ENCODE peak calls at places on chromosomes 5 and 9, in six cellular contexts. O, J, M, B, C and I are unnamed samples.

GRCh38 chr5:103624035-103624461 is 61.5 kb upstream of the NUDT12 start:
- DNase-seq in O (no peak), J (no peak), M (peak), B (peak), C (no peak), I (no peak)

GRCh38 chr5:157745041-157745456 is 1.5 kb downstream of the LSM11 start:
- DNase-seq in O (no peak), J (no peak), M (no peak), B (no peak), C (no peak), I (no peak)

GRCh38 chr9:68705636-68706578 is 867 bp downstream of the PIP5K1B start:
- DNase-seq in O (no peak), J (peak), M (peak), B (peak), C (peak), I (peak)

GRCh38 chr9:113398796-113399195 is 2.3 kb downstream of the ALAD start:
- DNase-seq in O (no peak), J (no peak), M (no peak), B (peak), C (no peak), I (no peak)

GRCh38 chr5:133330956-133331355 is 279.1 kb downstream of the HSPA4 start:
- DNase-seq in O (no peak), J (no peak), M (no peak), B (no peak), C (no peak), I (no peak)

GRCh38 chr5:547086-547924 is 23.1 kb upstream of the SLC9A3 start:
- DNase-seq in O (no peak), J (no peak), M (no peak), B (no peak), C (no peak), I (no peak)

GRCh38 chr9:6896562-6896961 is 138.8 kb downstream of the KDM4C start:
- DNase-seq in O (no peak), J (no peak), M (no peak), B (peak), C (no peak), I (no peak)

GRCh38 chr9:130701059-130702022 is 7.8 kb downstream of the EXOSC2 start:
- DNase-seq in O (peak), J (peak), M (peak), B (peak), C (peak), I (peak)

GRCh38 chr9:14294659-14295058 is 19.3 kb downstream of the NFIB start:
- DNase-seq in O (no peak), J (no peak), M (no peak), B (no peak), C (no peak), I (no peak)

GRCh38 chr5:10595678-10596309 is 31.9 kb downstream of the ANKRD33B start:
- DNase-seq in O (peak), J (no peak), M (peak), B (peak), C (peak), I (no peak)

GRCh38 chr5:90809695-90810094 is 251.1 kb downstream of the ADGRV1 start:
- DNase-seq in O (no peak), J (no peak), M (peak), B (peak), C (peak), I (no peak)

GRCh38 chr5:1061916-1062315 is 49.9 kb downstream of the SLC12A7 start:
- DNase-seq in O (no peak), J (peak), M (no peak), B (no peak), C (no peak), I (no peak)

GRCh38 chr9:33447404-33448158 is at the start of gene AQP3:
- DNase-seq in O (peak), J (peak), M (peak), B (peak), C (peak), I (peak)

GRCh38 chr5:55141945-55142690 is 17.9 kb upstream of the GPX8 start:
- DNase-seq in O (no peak), J (no peak), M (no peak), B (no peak), C (no peak), I (no peak)

GRCh38 chr5:34898258-34898895 is 16.9 kb downstream of the RAD1 start:
- DNase-seq in O (peak), J (peak), M (peak), B (peak), C (peak), I (peak)

GRCh38 chr9:99040911-99041582 is 63.9 kb upstream of the TGFBR1 start:
- DNase-seq in O (peak), J (no peak), M (peak), B (peak), C (peak), I (no peak)

GRCh38 chr5:159965031-159965837 is 43.7 kb upstream of the TTC1 start:
- DNase-seq in O (peak), J (peak), M (peak), B (peak), C (peak), I (no peak)

GRCh38 chr5:35305336-35306020 is 75.2 kb upstream of the PRLR start:
- DNase-seq in O (no peak), J (no peak), M (no peak), B (no peak), C (no peak), I (no peak)

GRCh38 chr5:80976985-80977384 is 16.8 kb downstream of the RASGRF2 start:
- DNase-seq in O (no peak), J (no peak), M (no peak), B (no peak), C (no peak), I (no peak)

GRCh38 chr5:175797521-175798038 is 73.8 kb upstream of the CPLX2 start:
- DNase-seq in O (no peak), J (no peak), M (no peak), B (no peak), C (no peak), I (no peak)

GRCh38 chr5:176642675-176643490 is 4.4 kb upstream of the TSPAN17 start:
- DNase-seq in O (no peak), J (no peak), M (no peak), B (no peak), C (no peak), I (no peak)

GRCh38 chr5:111463304-111463703 is 49.0 kb downstream of the STARD4 start:
- DNase-seq in O (no peak), J (no peak), M (no peak), B (no peak), C (no peak), I (no peak)

GRCh38 chr9:73683862-73684591 is 532.4 kb downstream of the ANXA1 start:
- DNase-seq in O (peak), J (no peak), M (peak), B (peak), C (peak), I (no peak)

GRCh38 chr5:85717203-85717563 is 900.6 kb upstream of the COX7C start:
- DNase-seq in O (no peak), J (no peak), M (no peak), B (no peak), C (no peak), I (no peak)

GRCh38 chr9:96859461-96860198 is 5.3 kb upstream of the ZNF782 start:
- DNase-seq in O (peak), J (no peak), M (peak), B (peak), C (no peak), I (no peak)

GRCh38 chr9:136808781-136809158 is 1.0 kb downstream of the RABL6 start:
- DNase-seq in O (peak), J (no peak), M (peak), B (peak), C (peak), I (no peak)

GRCh38 chr9:74035786-74036185 is 461.3 kb upstream of the RORB start:
- DNase-seq in O (no peak), J (no peak), M (no peak), B (no peak), C (no peak), I (no peak)

GRCh38 chr9:12684923-12685468 is 8.2 kb upstream of the TYRP1 start:
- DNase-seq in O (no peak), J (no peak), M (peak), B (peak), C (no peak), I (no peak)

GRCh38 chr5:9058666-9059065 is 487.2 kb downstream of the SEMA5A start:
- DNase-seq in O (no peak), J (no peak), M (no peak), B (no peak), C (no peak), I (no peak)

GRCh38 chr5:57174128-57174849 is 430 bp downstream of the GPBP1 start:
- DNase-seq in O (no peak), J (no peak), M (peak), B (peak), C (peak), I (peak)

GRCh38 chr5:54537720-54538119 is 20.2 kb downstream of the SNX18 start:
- DNase-seq in O (no peak), J (no peak), M (no peak), B (no peak), C (no peak), I (no peak)

GRCh38 chr5:116424951-116425350 is 149.7 kb downstream of the SEMA6A start:
- DNase-seq in O (no peak), J (no peak), M (no peak), B (no peak), C (no peak), I (no peak)

GRCh38 chr9:69919461-69920061 is 98.9 kb downstream of the CFAP95 start:
- DNase-seq in O (peak), J (no peak), M (peak), B (peak), C (peak), I (no peak)

GRCh38 chr9:131872006-131872405 is 132.1 kb upstream of the RAPGEF1 start:
- DNase-seq in O (no peak), J (no peak), M (no peak), B (no peak), C (peak), I (no peak)
- TF ChIP-seq CTCF in O (peak), J (no peak), M (peak), B (peak), C (peak), I (no peak)

DNA sequence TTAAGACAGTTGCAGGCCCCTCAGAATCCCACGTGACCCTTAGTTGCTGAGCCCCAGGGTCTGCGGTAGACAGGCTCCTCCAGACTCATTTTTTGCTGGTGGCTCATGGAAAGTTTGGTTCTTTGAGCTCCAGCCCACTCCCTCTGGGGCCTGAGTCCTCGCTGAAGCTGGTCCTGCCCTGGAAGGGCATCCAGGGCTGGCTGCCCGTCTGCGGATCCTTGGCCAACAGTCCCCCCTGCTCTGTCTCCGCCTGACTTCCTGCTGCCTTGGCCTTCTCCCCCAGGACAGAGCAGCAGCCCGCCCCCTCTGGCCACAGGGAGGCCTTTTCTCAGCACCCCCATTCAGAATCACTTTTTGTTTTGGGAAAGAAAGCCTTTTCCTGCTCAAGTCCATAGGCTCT is 24.4 kb downstream of the SLC6A7 start:
- DNase-seq in O (peak), J (peak), M (peak), B (peak), C (peak), I (no peak)
- TF ChIP-seq CTCF in O (peak), J (peak), M (peak), B (peak), C (peak), I (no peak)

GRCh38 chr9:4548796-4549725 is 58.8 kb downstream of the SLC1A1 start:
- DNase-seq in O (peak), J (peak), M (peak), B (peak), C (no peak), I (no peak)
- TF ChIP-seq CTCF in O (peak), J (peak), M (peak), B (peak), C (peak), I (no peak)

DNA sequence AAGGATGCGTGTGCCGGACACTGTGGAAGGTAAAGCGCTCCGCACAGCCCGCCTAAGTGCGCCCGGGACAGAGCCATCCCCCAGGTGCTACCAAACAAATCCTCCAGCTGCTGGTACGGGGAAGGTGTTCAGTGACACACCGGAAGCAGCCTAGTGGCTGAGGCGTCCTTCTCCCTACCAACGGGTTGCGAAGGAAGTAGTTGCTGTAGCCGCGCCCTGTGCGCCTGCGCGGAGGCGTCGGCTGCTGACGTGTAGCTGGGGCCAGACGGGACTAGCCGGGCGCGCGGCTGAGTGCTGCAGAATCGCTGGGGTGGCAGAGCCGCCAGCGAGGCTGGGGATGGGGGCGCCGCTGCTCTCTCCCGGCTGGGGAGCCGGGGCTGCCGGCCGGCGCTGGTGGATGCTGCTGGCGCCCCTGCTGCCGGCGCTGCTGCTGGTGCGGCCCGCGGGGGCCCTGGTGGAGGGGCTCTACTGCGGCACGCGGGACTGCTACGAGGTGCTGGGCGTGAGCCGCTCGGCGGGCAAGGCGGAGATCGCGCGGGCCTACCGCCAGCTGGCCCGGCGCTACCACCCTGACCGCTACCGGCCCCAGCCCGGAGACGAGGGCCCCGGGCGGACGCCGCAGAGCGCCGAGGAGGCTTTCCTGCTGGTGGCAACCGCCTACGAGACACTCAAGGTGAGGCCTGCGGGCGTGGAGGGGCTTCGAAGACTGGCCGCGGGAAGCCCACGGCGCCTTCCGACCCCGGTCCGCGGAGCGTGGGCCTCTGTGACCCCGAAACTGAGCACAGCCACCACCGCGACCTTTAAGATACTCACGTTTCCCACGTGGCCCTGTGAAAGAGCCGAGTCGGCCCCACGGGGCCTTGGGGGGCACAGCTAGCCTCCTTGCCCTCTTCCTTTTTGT is at the start of gene DNAJC25:
- DNase-seq in O (peak), J (peak), M (peak), B (peak), C (peak), I (peak)
- TF ChIP-seq CTCF in O (peak), J (no peak), M (no peak), B (no peak), C (no peak), I (no peak)

GRCh38 chr9:88533951-88534455 is 975 bp upstream of the NXNL2 start:
- DNase-seq in O (peak), J (peak), M (peak), B (peak), C (no peak), I (no peak)
- TF ChIP-seq CTCF in O (peak), J (no peak), M (no peak), B (no peak), C (no peak), I (no peak)

DNA sequence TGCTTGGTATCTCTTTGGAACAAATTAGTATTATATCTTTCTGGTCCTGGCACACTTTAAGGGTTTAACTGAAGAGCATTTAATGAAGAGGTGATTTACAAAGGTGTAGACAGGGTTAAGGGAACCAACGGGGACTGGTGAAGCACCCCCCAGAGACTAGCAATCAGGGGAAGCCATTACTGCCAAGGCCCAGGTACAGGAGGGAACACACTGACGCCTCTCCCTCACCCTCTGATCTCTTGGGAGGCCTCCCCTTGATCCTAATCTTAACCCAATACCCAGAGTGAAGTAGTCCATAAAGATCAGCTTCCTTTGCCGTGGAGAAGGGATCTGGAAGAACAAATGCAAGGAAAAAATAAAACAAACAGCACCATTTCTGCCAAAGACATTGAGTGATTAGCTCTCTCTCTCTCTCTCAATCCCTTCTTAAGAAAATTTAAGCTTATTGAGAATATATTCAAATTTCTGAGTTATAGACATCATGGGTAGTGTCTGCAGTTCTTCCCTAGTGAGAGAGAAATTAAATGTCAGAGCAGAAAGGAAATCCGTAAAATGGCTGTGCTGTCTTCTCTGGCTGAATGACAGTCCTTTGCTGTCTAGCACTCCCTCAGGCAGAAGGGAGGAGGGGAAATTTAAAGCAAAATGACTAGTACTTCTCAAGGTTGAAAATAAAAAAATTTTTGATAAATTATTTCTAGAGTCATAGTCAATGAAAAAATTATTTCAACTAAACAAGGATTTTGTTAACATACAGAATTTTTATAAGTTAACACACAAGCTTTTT is 20.0 kb downstream of the F2R start:
- DNase-seq in O (no peak), J (no peak), M (no peak), B (no peak), C (no peak), I (no peak)
- TF ChIP-seq CTCF in O (no peak), J (no peak), M (no peak), B (no peak), C (no peak), I (no peak)